ENCODE peak calls at places on chromosomes 13 and 19, in eight cellular contexts. G is choroid plexus epithelial cell, Q is heart left ventricle, M is lower leg skin, A is pancreas, D is testis, C is retinal pigment epithelial cell, T is NB4. Y is an unnamed sample.

GRCh38 chr13:99777873-99778272 is 193.7 kb downstream of the ZIC5 start:
- DNase-seq in G (no peak), Q (no peak), M (no peak), A (no peak), D (no peak), C (no peak), T (no peak), Y (no peak)

GRCh38 chr13:23497186-23497585 is 63.7 kb upstream of the SACS start:
- DNase-seq in G (peak), Q (no peak), M (no peak), A (no peak), D (no peak), C (no peak), T (no peak), Y (no peak)

GRCh38 chr13:100454876-100455275 is 133.7 kb downstream of the GGACT start:
- DNase-seq in G (peak), Q (no peak), M (no peak), A (no peak), D (no peak), C (no peak), T (peak), Y (no peak)

GRCh38 chr19:46616631-46617322 is 8.1 kb downstream of the PTGIR start:
- DNase-seq in G (peak), Q (peak), M (no peak), A (peak), D (peak), C (no peak), T (peak), Y (no peak)

GRCh38 chr13:111584101-111584500 is 263.7 kb downstream of the TEX29 start:
- DNase-seq in G (no peak), Q (no peak), M (no peak), A (no peak), D (no peak), C (no peak), T (no peak), Y (no peak)

GRCh38 chr13:111394211-111394922 is 73.9 kb downstream of the TEX29 start:
- DNase-seq in G (no peak), Q (no peak), M (no peak), A (no peak), D (no peak), C (no peak), T (no peak), Y (no peak)

GRCh38 chr19:19745496-19746285 is 12.8 kb upstream of the ZNF14 start:
- DNase-seq in G (no peak), Q (no peak), M (no peak), A (no peak), D (no peak), C (no peak), T (no peak), Y (no peak)

GRCh38 chr19:43407416-43408005 is 7.2 kb upstream of the TEX101 start:
- DNase-seq in G (no peak), Q (no peak), M (no peak), A (no peak), D (peak), C (no peak), T (no peak), Y (no peak)

GRCh38 chr13:79225487-79226232 is 180.4 kb downstream of the RBM26 start:
- DNase-seq in G (no peak), Q (no peak), M (no peak), A (no peak), D (no peak), C (no peak), T (no peak), Y (no peak)

GRCh38 chr13:103615778-103616177 is 549.6 kb upstream of the SLC10A2 start:
- DNase-seq in G (no peak), Q (no peak), M (no peak), A (no peak), D (no peak), C (peak), T (no peak), Y (no peak)

GRCh38 chr19:17026041-17026658 is 460 bp downstream of the CPAMD8 start:
- DNase-seq in G (peak), Q (no peak), M (no peak), A (no peak), D (no peak), C (no peak), T (peak), Y (no peak)

GRCh38 chr19:11461453-11461852 is 19.4 kb downstream of the ELAVL3 start:
- DNase-seq in G (no peak), Q (no peak), M (no peak), A (no peak), D (no peak), C (no peak), T (no peak), Y (no peak)

GRCh38 chr19:55311797-55312196 is 13.3 kb downstream of the TMEM150B start:
- DNase-seq in G (no peak), Q (no peak), M (no peak), A (no peak), D (no peak), C (no peak), T (no peak), Y (no peak)
- H3K4me3 ChIP-seq in G (no peak), Q (no peak), M (no peak), A (no peak), D (no peak), C (no peak), T (no peak), Y (no peak)

DNA sequence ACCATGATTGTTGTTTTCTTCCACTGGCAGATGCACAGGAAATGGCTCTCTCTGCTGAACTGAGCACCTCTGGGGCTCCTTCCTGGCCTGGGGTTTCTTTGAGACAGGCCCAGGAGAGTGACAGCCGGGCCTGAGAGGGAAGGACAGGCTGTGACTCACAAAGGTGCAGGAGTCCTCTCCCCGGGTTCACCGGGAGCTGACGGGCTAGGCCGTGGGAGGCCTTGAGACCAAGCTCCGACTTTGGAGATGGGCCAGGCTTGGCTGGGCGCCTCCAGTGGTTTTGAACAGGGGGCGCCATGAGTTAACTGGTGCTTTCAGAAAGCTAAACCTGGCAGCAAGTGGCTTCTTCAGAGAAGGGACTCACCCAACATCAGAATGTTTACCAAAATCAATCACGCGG is 143.4 kb downstream of the URI1 start:
- DNase-seq in G (no peak), Q (peak), M (no peak), A (peak), D (peak), C (no peak), T (peak), Y (no peak)
- TF ChIP-seq CTCF in G (no peak), Q (no peak), M (no peak), A (no peak), D (no peak), C (no peak), T (no peak), Y (no peak)

GRCh38 chr19:55503447-55504251 is 15.4 kb downstream of the SSC5D start:
- DNase-seq in G (peak), Q (peak), M (peak), A (peak), D (peak), C (peak), T (peak), Y (peak)
- H3K4me3 ChIP-seq in G (peak), Q (peak), M (no peak), A (peak), D (peak), C (peak), T (no peak), Y (peak)

GRCh38 chr13:27662738-27663470 is 41.2 kb downstream of the POLR1D start:
- DNase-seq in G (no peak), Q (no peak), M (no peak), A (no peak), D (no peak), C (no peak), T (no peak), Y (no peak)

GRCh38 chr13:27663947-27664346 is 42.3 kb downstream of the POLR1D start:
- DNase-seq in G (peak), Q (no peak), M (no peak), A (no peak), D (no peak), C (no peak), T (no peak), Y (no peak)

GRCh38 chr13:27665761-27666160 is 44.1 kb downstream of the POLR1D start:
- DNase-seq in G (no peak), Q (peak), M (no peak), A (no peak), D (peak), C (no peak), T (no peak), Y (no peak)

GRCh38 chr13:27666951-27667350 is 45.3 kb downstream of the POLR1D start:
- DNase-seq in G (no peak), Q (no peak), M (no peak), A (no peak), D (peak), C (no peak), T (no peak), Y (no peak)

GRCh38 chr13:27665333-27665732 is 43.6 kb downstream of the POLR1D start:
- DNase-seq in G (peak), Q (no peak), M (no peak), A (no peak), D (no peak), C (no peak), T (no peak), Y (no peak)
- TF ChIP-seq CTCF in G (peak), Q (no peak), M (no peak), A (no peak), D (peak), C (peak), T (no peak), Y (peak)

DNA sequence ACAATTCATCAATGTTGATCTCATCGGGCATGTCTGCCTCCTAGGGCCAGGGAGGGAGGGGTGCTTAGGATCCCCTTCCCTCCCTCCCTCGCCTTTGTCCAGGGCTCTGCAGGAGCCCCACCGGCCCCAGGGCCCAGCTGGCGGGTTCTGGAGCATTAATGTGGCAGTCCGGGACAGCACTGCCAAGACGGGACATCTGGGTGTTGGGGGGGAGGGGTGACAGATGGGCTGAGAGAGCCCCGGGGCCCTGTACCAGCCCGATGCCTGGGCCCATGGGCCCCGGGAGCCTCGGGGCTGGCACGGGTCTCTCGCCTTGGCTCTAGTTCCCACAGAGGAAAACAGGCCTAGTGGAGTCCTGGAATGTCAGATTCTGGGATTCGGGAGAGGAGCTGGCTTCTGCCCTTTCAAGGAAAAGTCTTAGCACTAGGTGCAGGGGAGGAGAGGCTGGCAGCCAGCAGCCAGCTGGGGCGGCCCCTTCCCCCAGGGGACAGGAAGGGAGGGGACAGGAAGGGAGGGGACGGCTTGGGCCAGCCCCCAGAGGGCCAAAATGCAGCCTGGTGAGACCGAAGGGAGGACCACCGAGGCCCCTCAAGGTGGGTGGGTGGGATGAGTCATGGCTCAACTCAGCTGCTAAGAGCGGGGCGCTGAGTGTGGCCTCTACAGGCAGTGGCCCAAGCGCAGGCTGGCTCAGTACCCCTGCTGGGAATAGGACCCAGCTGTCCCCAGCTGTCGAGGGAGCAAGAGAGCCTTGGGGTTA is 3.1 kb downstream of the PPP1R14A start:
- DNase-seq in G (no peak), Q (peak), M (no peak), A (no peak), D (no peak), C (no peak), T (peak), Y (no peak)
- H3K4me3 ChIP-seq in G (no peak), Q (peak), M (no peak), A (no peak), D (peak), C (no peak), T (no peak), Y (no peak)

GRCh38 chr19:14418743-14419037 is 451 bp downstream of the DDX39A start:
- DNase-seq in G (no peak), Q (no peak), M (no peak), A (no peak), D (no peak), C (no peak), T (no peak), Y (no peak)
- TF ChIP-seq CTCF in G (no peak), Q (no peak), M (no peak), A (no peak), D (no peak), C (no peak), T (no peak), Y (no peak)